ENCODE peak calls at places on chromosomes 4 and X, in nine cellular contexts. H is astrocyte; U is small intestine; L is transverse colon; E is effector memory CD4-positive, alpha-beta T cell; S is endodermal cell; Z is heart right ventricle; G is aorta; C is lower lobe of right lung. D is an unnamed sample. For H3K4me1, the result is how much of the 10 kb centered on the place peaks cover.

GRCh38 chr4:183097251-183098079 is 1.6 kb upstream of the WWC2 start:
- DNase-seq in U (no peak), G (peak), Z (peak), S (peak), L (peak), C (peak), H (no peak), E (no peak), D (peak)

GRCh38 chrX:154734101-154734781 is 16.6 kb downstream of the GAB3 start:
- DNase-seq in S (no peak), C (peak), H (peak), Z (peak), E (peak), G (peak), U (peak), L (peak), D (no peak)

GRCh38 chr4:118034061-118034785 is at the start of gene NDST3:
- DNase-seq in C (peak), H (peak), E (no peak), U (peak), L (peak), G (no peak), Z (peak), S (peak), D (peak)

GRCh38 chr4:159229164-159229563 is 126.3 kb downstream of the RAPGEF2 start:
- DNase-seq in S (peak), G (no peak), H (peak), Z (no peak), C (no peak), U (no peak), E (no peak), L (no peak), D (peak)

GRCh38 chr4:79623125-79623905 is 215.3 kb upstream of the GK2 start:
- DNase-seq in U (no peak), H (no peak), S (no peak), C (no peak), G (no peak), Z (no peak), E (no peak), L (no peak), D (no peak)

GRCh38 chrX:130718137-130718536 is 184.9 kb downstream of the ENOX2 start:
- DNase-seq in U (no peak), L (no peak), C (no peak), Z (no peak), H (no peak), S (no peak), G (no peak), E (no peak), D (no peak)

GRCh38 chrX:30577362-30577961 is at the start of gene TASL:
- DNase-seq in Z (no peak), H (no peak), E (no peak), G (peak), C (peak), U (no peak), L (peak), S (no peak), D (no peak)

GRCh38 chr4:147732516-147733193 is 767 bp downstream of the ARHGAP10 start:
- DNase-seq in G (peak), L (peak), Z (peak), H (peak), C (peak), U (peak), E (no peak), S (peak), D (peak)

GRCh38 chr4:159823743-159824142 is 720.9 kb downstream of the RAPGEF2 start:
- DNase-seq in C (no peak), H (peak), E (no peak), U (no peak), G (no peak), Z (no peak), L (no peak), S (no peak), D (no peak)

GRCh38 chr4:7898385-7898784 is 41.3 kb downstream of the AFAP1 start:
- DNase-seq in G (no peak), L (no peak), U (no peak), S (no peak), Z (no peak), C (no peak), E (no peak), H (no peak), D (no peak)

GRCh38 chr4:7899184-7899583 is 40.5 kb downstream of the AFAP1 start:
- DNase-seq in L (no peak), H (no peak), S (no peak), Z (no peak), E (no peak), U (no peak), C (no peak), G (no peak), D (no peak)

GRCh38 chr4:7901274-7901845 is 38.3 kb downstream of the AFAP1 start:
- DNase-seq in C (no peak), G (no peak), E (no peak), L (no peak), U (no peak), S (no peak), Z (no peak), H (no peak), D (no peak)

GRCh38 chr4:7902101-7902553 is 37.5 kb downstream of the AFAP1 start:
- DNase-seq in U (no peak), C (no peak), S (no peak), L (no peak), G (no peak), Z (no peak), H (no peak), E (no peak), D (no peak)

DNA sequence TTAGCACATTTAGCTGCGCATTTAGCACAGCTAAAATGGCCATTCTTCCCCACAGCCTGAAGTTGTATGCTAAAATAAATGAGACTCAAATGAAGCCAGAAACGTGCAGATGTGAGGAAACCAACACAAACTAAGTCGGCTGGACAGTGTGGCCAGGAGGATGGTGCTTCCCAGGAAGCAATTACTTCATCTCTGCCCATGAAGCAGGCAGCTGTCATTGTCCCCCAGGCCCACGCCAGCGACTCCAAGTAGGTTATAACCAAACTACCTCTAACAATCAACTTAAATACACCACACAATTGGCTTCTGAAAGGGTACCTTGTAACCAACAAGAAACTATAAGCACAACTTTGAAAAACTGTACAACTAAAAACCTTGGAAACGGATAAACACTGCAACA is 39.3 kb downstream of the AFAP1 start:
- DNase-seq in C (no peak), G (no peak), L (no peak), S (no peak), Z (no peak), H (no peak), E (no peak), U (no peak), D (no peak)
- H3K4me1 ChIP-seq in C (under half), G (under half), L (half or more), S (under half), Z (under half), H (half or more), E (under half), U (under half), D (half or more)

GRCh38 chr4:120066182-120066524 is 495 bp downstream of the MAD2L1 start:
- DNase-seq in E (no peak), S (no peak), U (no peak), Z (no peak), G (no peak), C (no peak), H (peak), L (no peak), D (peak)
- H3K4me1 ChIP-seq in E (under half), S (under half), U (under half), Z (under half), G (under half), C (under half), H (under half), L (under half), D (under half)

GRCh38 chr4:139020384-139020783 is 4.8 kb downstream of the NOCT start:
- DNase-seq in G (no peak), U (no peak), L (no peak), H (no peak), E (no peak), S (peak), C (no peak), Z (no peak), D (peak)

GRCh38 chr4:139018501-139018900 is 2.9 kb downstream of the NOCT start:
- DNase-seq in S (no peak), G (no peak), U (no peak), C (no peak), L (no peak), E (no peak), H (no peak), Z (no peak), D (no peak)

GRCh38 chr4:139015948-139016451 is 419 bp downstream of the NOCT start:
- DNase-seq in G (peak), Z (peak), U (peak), S (peak), H (no peak), L (peak), E (peak), C (peak), D (peak)

GRCh38 chr4:139017861-139018260 is 2.3 kb downstream of the NOCT start:
- DNase-seq in L (no peak), C (no peak), S (no peak), U (no peak), Z (no peak), E (no peak), G (no peak), H (no peak), D (no peak)

DNA sequence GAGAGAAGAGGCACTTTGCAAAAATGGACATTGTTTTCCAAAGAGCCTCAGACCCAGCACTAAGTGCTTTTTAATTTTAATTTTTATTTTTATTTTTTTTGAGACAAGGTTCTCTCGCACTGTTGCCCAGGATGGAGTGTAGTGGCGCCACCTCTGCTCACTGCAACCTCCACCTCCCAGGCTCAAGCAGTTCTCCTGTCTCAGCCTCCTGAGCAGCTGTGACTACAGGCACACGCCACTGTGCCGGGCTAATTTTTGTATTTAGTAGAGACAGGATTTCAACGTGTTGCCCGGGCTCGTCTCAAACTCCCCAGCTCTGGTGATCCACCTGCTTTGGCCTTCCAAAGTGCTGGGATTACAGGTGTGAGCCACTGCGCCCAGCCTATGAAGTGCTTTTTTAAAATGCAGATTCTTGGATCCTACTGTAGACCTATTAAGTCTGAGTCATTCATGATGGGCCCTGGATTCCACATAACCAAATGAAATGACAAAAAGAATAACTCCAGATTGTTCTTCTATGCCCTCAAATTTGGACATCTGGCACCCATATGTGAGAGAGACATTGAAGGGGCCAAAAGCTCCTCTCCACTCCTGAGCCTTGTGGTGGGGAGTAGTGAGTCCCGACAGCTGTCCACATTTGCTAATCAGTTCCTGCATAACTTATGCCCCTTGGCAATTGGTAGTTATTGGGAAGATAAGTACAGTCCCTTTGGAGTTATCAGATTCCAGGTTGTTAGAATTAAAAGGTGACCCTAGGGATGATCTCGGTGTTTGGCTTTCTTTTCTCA is 3.6 kb downstream of the NOCT start:
- DNase-seq in G (no peak), Z (no peak), U (no peak), H (peak), L (no peak), C (no peak), E (no peak), S (peak), D (no peak)
- H3K4me1 ChIP-seq in G (under half), Z (under half), U (under half), H (under half), L (under half), C (under half), E (under half), S (under half), D (half or more)

DNA sequence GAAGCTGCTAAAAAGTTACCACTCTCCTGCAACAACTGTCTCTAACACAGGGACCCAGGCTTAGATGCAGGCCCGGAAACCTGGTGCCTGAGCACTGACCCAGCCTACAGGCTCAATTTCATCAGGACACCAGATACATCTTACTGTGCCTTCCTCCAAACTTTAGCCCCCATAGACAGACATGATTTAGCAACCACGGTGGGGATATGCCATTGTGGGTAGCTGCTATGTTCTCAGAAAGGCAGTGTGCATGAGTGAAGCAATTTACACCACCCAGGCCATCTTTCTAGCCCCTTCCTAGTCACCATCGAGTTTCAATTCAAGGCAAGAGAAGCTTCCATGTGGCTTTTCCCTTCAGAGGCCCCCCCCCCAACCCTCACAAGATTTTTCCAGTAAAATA is 2.7 kb downstream of the HS3ST1 start:
- DNase-seq in U (no peak), Z (no peak), G (no peak), H (no peak), S (no peak), E (no peak), L (no peak), C (no peak), D (no peak)
- H3K4me1 ChIP-seq in U (under half), Z (under half), G (under half), H (under half), S (under half), E (under half), L (under half), C (under half), D (under half)

D was measured in GM23338.